ENCODE peak calls at places on chromosomes 13 and 19, in nine cellular contexts. One of them, this sample, is unnamed.
A peak's percentile ranks its signal among the peaks of the same experiment; 100 is the strongest.

GRCh38 chr19:55384576-55385235 is 614 bp upstream of the TMEM238 start:
- DNase-seq in IMR-90: no peak
- DNase-seq in cardiac muscle cell: no peak
- DNase-seq in uterus: peak; percentile 31
- DNase-seq in aorta: no peak
- DNase-seq in astrocyte: no peak
- DNase-seq in SJCRH30: no peak
- DNase-seq in sigmoid colon: no peak
- DNase-seq in fibroblast of lung: no peak
- DNase-seq in this sample: no peak

GRCh38 chr13:65631078-65631477 is 1599.1 kb downstream of the PCDH9 start:
- DNase-seq in SJCRH30: no peak
- DNase-seq in aorta: no peak
- DNase-seq in astrocyte: no peak
- DNase-seq in IMR-90: peak; percentile 4
- DNase-seq in fibroblast of lung: no peak
- DNase-seq in uterus: no peak
- DNase-seq in cardiac muscle cell: no peak
- DNase-seq in sigmoid colon: no peak
- DNase-seq in this sample: no peak

GRCh38 chr13:86737334-86737932 is 933.7 kb upstream of the SLITRK5 start:
- DNase-seq in aorta: no peak
- DNase-seq in astrocyte: no peak
- DNase-seq in sigmoid colon: no peak
- DNase-seq in SJCRH30: no peak
- DNase-seq in uterus: no peak
- DNase-seq in IMR-90: no peak
- DNase-seq in fibroblast of lung: no peak
- DNase-seq in cardiac muscle cell: no peak
- DNase-seq in this sample: no peak

GRCh38 chr19:45321848-45322247 is 827 bp downstream of the CKM start:
- DNase-seq in aorta: no peak
- DNase-seq in astrocyte: no peak
- DNase-seq in sigmoid colon: no peak
- DNase-seq in cardiac muscle cell: peak; percentile 59
- DNase-seq in SJCRH30: peak; percentile 59
- DNase-seq in uterus: no peak
- DNase-seq in fibroblast of lung: no peak
- DNase-seq in IMR-90: no peak
- DNase-seq in this sample: no peak

GRCh38 chr13:78228211-78228610 is 309.6 kb upstream of the EDNRB start:
- DNase-seq in astrocyte: peak; percentile 62
- DNase-seq in IMR-90: no peak
- DNase-seq in uterus: no peak
- DNase-seq in fibroblast of lung: peak; percentile 66
- DNase-seq in sigmoid colon: no peak
- DNase-seq in cardiac muscle cell: no peak
- DNase-seq in aorta: no peak
- DNase-seq in SJCRH30: no peak
- DNase-seq in this sample: no peak

GRCh38 chr19:15672580-15673175 is at the start of gene CYP4F12:
- DNase-seq in fibroblast of lung: no peak
- DNase-seq in cardiac muscle cell: no peak
- DNase-seq in aorta: peak; percentile 91
- DNase-seq in uterus: peak; percentile 92
- DNase-seq in IMR-90: no peak
- DNase-seq in sigmoid colon: peak; percentile 97
- DNase-seq in SJCRH30: peak; percentile 17
- DNase-seq in astrocyte: no peak
- DNase-seq in this sample: no peak

GRCh38 chr13:50382511-50382910 is 367.3 kb downstream of the KCNRG start:
- DNase-seq in cardiac muscle cell: no peak
- DNase-seq in fibroblast of lung: no peak
- DNase-seq in aorta: no peak
- DNase-seq in SJCRH30: no peak
- DNase-seq in astrocyte: no peak
- DNase-seq in sigmoid colon: no peak
- DNase-seq in uterus: no peak
- DNase-seq in IMR-90: no peak
- DNase-seq in this sample: no peak

GRCh38 chr13:93244918-93245280 is 18.3 kb downstream of the GPC6 start:
- DNase-seq in cardiac muscle cell: no peak
- DNase-seq in fibroblast of lung: peak; percentile 86
- DNase-seq in sigmoid colon: no peak
- DNase-seq in aorta: no peak
- DNase-seq in SJCRH30: no peak
- DNase-seq in IMR-90: peak; percentile 38
- DNase-seq in uterus: no peak
- DNase-seq in astrocyte: peak; percentile 82
- DNase-seq in this sample: no peak

GRCh38 chr13:89465366-89465765 is 1794.2 kb downstream of the SLITRK5 start:
- DNase-seq in uterus: no peak
- DNase-seq in aorta: no peak
- DNase-seq in astrocyte: peak; percentile 72
- DNase-seq in fibroblast of lung: peak; percentile 76
- DNase-seq in SJCRH30: peak; percentile 14
- DNase-seq in cardiac muscle cell: no peak
- DNase-seq in sigmoid colon: no peak
- DNase-seq in IMR-90: no peak
- DNase-seq in this sample: no peak

GRCh38 chr13:97356592-97356991 is 77.4 kb upstream of the RAP2A start:
- DNase-seq in fibroblast of lung: no peak
- DNase-seq in cardiac muscle cell: no peak
- DNase-seq in astrocyte: no peak
- DNase-seq in uterus: no peak
- DNase-seq in aorta: no peak
- DNase-seq in SJCRH30: no peak
- DNase-seq in sigmoid colon: no peak
- DNase-seq in IMR-90: no peak
- DNase-seq in this sample: no peak

GRCh38 chr13:98293570-98294142 is 116.6 kb upstream of the RNF113B start:
- DNase-seq in aorta: no peak
- DNase-seq in IMR-90: peak; percentile 76
- DNase-seq in uterus: no peak
- DNase-seq in fibroblast of lung: peak; percentile 64
- DNase-seq in cardiac muscle cell: no peak
- DNase-seq in sigmoid colon: no peak
- DNase-seq in SJCRH30: no peak
- DNase-seq in astrocyte: no peak
- DNase-seq in this sample: no peak

GRCh38 chr19:1370579-1371361 is 12.9 kb upstream of the NDUFS7 start:
- DNase-seq in IMR-90: no peak
- DNase-seq in cardiac muscle cell: peak; percentile 63
- DNase-seq in aorta: no peak
- DNase-seq in astrocyte: no peak
- DNase-seq in SJCRH30: no peak
- DNase-seq in sigmoid colon: no peak
- DNase-seq in fibroblast of lung: no peak
- DNase-seq in uterus: no peak
- DNase-seq in this sample: no peak

GRCh38 chr13:86020350-86021002 is 221.3 kb upstream of the SLITRK6 start:
- DNase-seq in astrocyte: peak; percentile 65
- DNase-seq in fibroblast of lung: peak; percentile 69
- DNase-seq in SJCRH30: peak; percentile 37
- DNase-seq in aorta: no peak
- DNase-seq in sigmoid colon: no peak
- DNase-seq in uterus: no peak
- DNase-seq in cardiac muscle cell: peak; percentile 7
- DNase-seq in IMR-90: peak; percentile 41
- DNase-seq in this sample: no peak

DNA sequence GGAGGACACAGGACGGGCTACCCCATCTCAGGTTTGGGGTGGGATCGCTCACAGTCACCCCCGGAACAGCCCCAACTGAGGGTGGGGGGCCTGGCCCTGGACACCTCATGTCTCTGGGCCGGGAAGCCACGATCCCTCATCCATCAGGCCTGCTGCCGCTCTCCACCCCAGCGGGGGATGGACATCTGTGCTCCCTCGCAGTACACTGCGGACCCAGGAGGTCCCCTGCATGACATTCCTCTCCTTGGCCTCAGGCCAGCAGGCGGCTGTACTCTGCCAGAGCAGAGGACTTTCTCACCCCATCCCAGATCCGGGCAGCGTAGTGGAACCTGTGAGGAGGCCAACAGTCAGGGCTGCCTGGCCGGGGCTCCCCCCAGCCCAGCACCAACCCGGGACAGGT is 15.5 kb downstream of the IRGC start:
- DNase-seq in aorta: no peak
- DNase-seq in uterus: no peak
- DNase-seq in fibroblast of lung: no peak
- DNase-seq in sigmoid colon: no peak
- DNase-seq in astrocyte: no peak
- DNase-seq in cardiac muscle cell: no peak
- DNase-seq in SJCRH30: peak; percentile 53
- DNase-seq in IMR-90: no peak
- DNase-seq in this sample: no peak
- H3K36me3 ChIP-seq in aorta: no peaks in the 10 kb centered on the region
- H3K36me3 ChIP-seq in uterus: no peaks in the 10 kb centered on the region
- H3K36me3 ChIP-seq in fibroblast of lung: peaks cover 23% of the 10 kb centered on the region
- H3K36me3 ChIP-seq in sigmoid colon: peaks cover 39% of the 10 kb centered on the region
- H3K36me3 ChIP-seq in astrocyte: peaks cover 36% of the 10 kb centered on the region
- H3K36me3 ChIP-seq in cardiac muscle cell: peaks cover 14% of the 10 kb centered on the region
- H3K36me3 ChIP-seq in SJCRH30: peaks cover 16% of the 10 kb centered on the region
- H3K36me3 ChIP-seq in IMR-90: peaks cover 50% of the 10 kb centered on the region
- H3K36me3 ChIP-seq in this sample: peaks cover 48% of the 10 kb centered on the region

DNA sequence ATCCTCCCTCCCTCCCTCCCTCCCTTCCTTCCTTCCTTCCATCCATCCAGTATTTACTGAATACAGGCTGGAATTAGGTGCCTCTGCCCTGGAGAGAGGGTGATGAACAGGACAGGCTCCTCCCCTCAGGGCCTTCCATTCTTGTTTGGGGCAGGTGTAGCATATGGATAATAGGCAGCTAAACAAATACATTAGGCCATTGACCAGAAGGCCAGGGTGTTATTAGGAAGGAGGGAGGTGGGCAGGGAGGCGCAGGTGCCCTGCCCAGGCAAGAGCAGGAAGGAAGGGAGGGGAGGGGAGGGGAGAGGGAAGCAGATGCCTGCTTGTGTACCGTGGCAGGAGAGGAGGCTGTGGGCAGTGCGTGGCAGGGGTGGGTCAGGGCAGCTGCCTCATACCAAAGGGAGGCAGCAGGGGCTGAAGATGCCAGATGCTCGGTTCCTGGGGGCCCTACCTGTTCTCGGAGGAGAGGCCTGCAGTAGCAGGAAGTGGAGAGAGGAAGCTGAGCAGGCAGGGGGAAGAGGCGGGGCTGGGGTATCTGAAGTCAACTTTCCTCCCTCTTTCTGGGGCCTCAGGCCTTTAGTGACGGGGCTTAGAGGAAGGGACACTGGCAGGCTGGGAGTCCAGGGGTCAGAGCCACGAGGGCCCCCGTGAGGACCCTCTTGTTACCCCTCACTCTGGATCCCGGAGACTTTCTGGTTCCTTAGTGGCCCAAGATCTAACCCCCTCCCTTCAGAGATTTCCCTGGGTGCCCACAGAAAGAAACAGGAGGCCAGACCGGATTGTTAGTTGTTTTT is at the start of gene RINL:
- DNase-seq in astrocyte: no peak
- DNase-seq in aorta: no peak
- DNase-seq in cardiac muscle cell: no peak
- DNase-seq in sigmoid colon: no peak
- DNase-seq in SJCRH30: no peak
- DNase-seq in fibroblast of lung: no peak
- DNase-seq in uterus: no peak
- DNase-seq in IMR-90: no peak
- DNase-seq in this sample: no peak
- H3K4me3 ChIP-seq in astrocyte: no peak within 1 kb of the TSS
- H3K4me3 ChIP-seq in aorta: no peak within 1 kb of the TSS
- H3K4me3 ChIP-seq in cardiac muscle cell: no peak within 1 kb of the TSS
- H3K4me3 ChIP-seq in sigmoid colon: no peak within 1 kb of the TSS
- H3K4me3 ChIP-seq in SJCRH30: no peak within 1 kb of the TSS
- H3K4me3 ChIP-seq in fibroblast of lung: no peak within 1 kb of the TSS
- H3K4me3 ChIP-seq in uterus: no peak within 1 kb of the TSS
- H3K4me3 ChIP-seq in IMR-90: no peak within 1 kb of the TSS
- H3K4me3 ChIP-seq in this sample: peak within 1 kb of the TSS; percentile 9

DNA sequence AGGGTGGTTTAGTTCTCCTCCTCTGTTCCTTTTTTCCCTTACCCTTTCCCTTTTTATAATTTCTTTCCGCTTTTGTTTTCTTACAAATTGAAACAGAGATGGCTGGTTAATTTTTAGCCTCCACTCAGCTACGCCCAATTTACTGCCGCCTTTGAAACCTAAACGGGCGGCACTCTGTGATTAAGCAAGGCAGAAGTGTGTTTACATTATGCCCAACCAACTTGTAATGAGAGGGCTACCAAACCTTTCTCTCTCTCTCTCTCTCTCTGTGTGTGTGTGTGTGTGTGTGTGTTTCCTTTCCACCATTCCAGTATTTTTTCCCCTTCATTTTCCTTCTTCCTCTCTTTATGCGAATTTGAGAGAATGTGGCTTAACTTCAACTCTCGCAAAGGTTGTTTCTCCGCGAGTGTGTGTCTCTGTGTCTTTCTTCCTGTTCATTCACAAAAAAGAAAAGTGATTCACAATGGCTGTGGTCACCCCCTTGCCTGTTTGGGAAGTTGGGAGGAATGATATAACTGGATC is 31.3 kb downstream of the NFIX start:
- DNase-seq in astrocyte: peak; percentile 68
- DNase-seq in SJCRH30: peak; percentile 54
- DNase-seq in cardiac muscle cell: no peak
- DNase-seq in aorta: no peak
- DNase-seq in IMR-90: peak; percentile 57
- DNase-seq in uterus: no peak
- DNase-seq in fibroblast of lung: peak; percentile 74
- DNase-seq in sigmoid colon: no peak
- DNase-seq in this sample: no peak
- H3K27ac ChIP-seq in astrocyte: peak overlapping the region; percentile 72
- H3K27ac ChIP-seq in SJCRH30: peak overlapping the region; percentile 3
- H3K27ac ChIP-seq in cardiac muscle cell: no peak overlapping the region
- H3K27ac ChIP-seq in aorta: peak overlapping the region; percentile 80
- H3K27ac ChIP-seq in IMR-90: peak overlapping the region; percentile 18
- H3K27ac ChIP-seq in uterus: peak overlapping the region; percentile 99
- H3K27ac ChIP-seq in fibroblast of lung: peak overlapping the region; percentile 50
- H3K27ac ChIP-seq in sigmoid colon: peak overlapping the region; percentile 98
- H3K27ac ChIP-seq in this sample: peak overlapping the region; percentile 84

GRCh38 chr19:33805840-33806433 is 9.3 kb downstream of the KCTD15 start:
- DNase-seq in aorta: no peak
- DNase-seq in IMR-90: no peak
- DNase-seq in astrocyte: no peak
- DNase-seq in cardiac muscle cell: no peak
- DNase-seq in fibroblast of lung: no peak
- DNase-seq in sigmoid colon: no peak
- DNase-seq in uterus: no peak
- DNase-seq in SJCRH30: no peak
- DNase-seq in this sample: no peak

GRCh38 chr19:33804021-33804799 is 7.5 kb downstream of the KCTD15 start:
- DNase-seq in aorta: peak; percentile 90
- DNase-seq in SJCRH30: no peak
- DNase-seq in sigmoid colon: peak; percentile 94
- DNase-seq in cardiac muscle cell: no peak
- DNase-seq in IMR-90: peak; percentile 83
- DNase-seq in uterus: peak; percentile 81
- DNase-seq in astrocyte: peak; percentile 82
- DNase-seq in fibroblast of lung: peak; percentile 85
- DNase-seq in this sample: no peak

GRCh38 chr19:33805313-33805712 is 8.6 kb downstream of the KCTD15 start:
- DNase-seq in IMR-90: no peak
- DNase-seq in aorta: no peak
- DNase-seq in sigmoid colon: no peak
- DNase-seq in cardiac muscle cell: no peak
- DNase-seq in uterus: no peak
- DNase-seq in SJCRH30: no peak
- DNase-seq in astrocyte: no peak
- DNase-seq in fibroblast of lung: no peak
- DNase-seq in this sample: no peak

GRCh38 chr19:33808399-33808798 is 11.7 kb downstream of the KCTD15 start:
- DNase-seq in uterus: no peak
- DNase-seq in astrocyte: no peak
- DNase-seq in aorta: no peak
- DNase-seq in SJCRH30: no peak
- DNase-seq in sigmoid colon: no peak
- DNase-seq in cardiac muscle cell: no peak
- DNase-seq in IMR-90: no peak
- DNase-seq in fibroblast of lung: no peak
- DNase-seq in this sample: no peak

GRCh38 chr19:33806434-33806881 is 9.8 kb downstream of the KCTD15 start:
- DNase-seq in SJCRH30: no peak
- DNase-seq in cardiac muscle cell: no peak
- DNase-seq in IMR-90: no peak
- DNase-seq in aorta: no peak
- DNase-seq in astrocyte: no peak
- DNase-seq in fibroblast of lung: no peak
- DNase-seq in sigmoid colon: no peak
- DNase-seq in uterus: no peak
- DNase-seq in this sample: no peak
- H3K36me3 ChIP-seq in SJCRH30: peaks cover 38% of the 10 kb centered on the region
- H3K36me3 ChIP-seq in cardiac muscle cell: peaks cover 30% of the 10 kb centered on the region
- H3K36me3 ChIP-seq in IMR-90: peaks cover 47% of the 10 kb centered on the region
- H3K36me3 ChIP-seq in aorta: no peaks in the 10 kb centered on the region
- H3K36me3 ChIP-seq in astrocyte: peaks cover 16% of the 10 kb centered on the region
- H3K36me3 ChIP-seq in fibroblast of lung: no peaks in the 10 kb centered on the region
- H3K36me3 ChIP-seq in sigmoid colon: peaks cover 6% of the 10 kb centered on the region
- H3K36me3 ChIP-seq in uterus: no peaks in the 10 kb centered on the region
- H3K36me3 ChIP-seq in this sample: peaks cover 57% of the 10 kb centered on the region

This sample was measured in RWPE2.